ENCODE peak calls at places on chromosome 13, in five cellular contexts. G, N, L, P and S are unnamed samples.

GRCh38 chr13:28421674-28422410 is 73.1 kb downstream of the FLT1 start:
- DNase-seq in G (no peak), N (no peak), L (no peak), P (no peak), S (no peak)

GRCh38 chr13:39419866-39420265 is 183.1 kb downstream of the LHFPL6 start:
- DNase-seq in G (no peak), N (no peak), L (no peak), P (no peak), S (no peak)

GRCh38 chr13:25752957-25753540 is 298.8 kb downstream of the SHISA2 start:
- DNase-seq in G (no peak), N (no peak), L (peak), P (peak), S (no peak)

GRCh38 chr13:23610966-23611486 is 40.8 kb downstream of the TNFRSF19 start:
- DNase-seq in G (no peak), N (no peak), L (no peak), P (peak), S (no peak)

GRCh38 chr13:22161871-22162270 is 491.0 kb downstream of the FGF9 start:
- DNase-seq in G (no peak), N (no peak), L (no peak), P (no peak), S (no peak)

GRCh38 chr13:69857188-69857821 is 250.3 kb upstream of the ATXN8OS start:
- DNase-seq in G (no peak), N (no peak), L (peak), P (peak), S (peak)

GRCh38 chr13:65940720-65941119 is 1289.4 kb downstream of the PCDH9 start:
- DNase-seq in G (no peak), N (no peak), L (no peak), P (no peak), S (no peak)

GRCh38 chr13:79673993-79674377 is 193.0 kb downstream of the NDFIP2 start:
- DNase-seq in G (no peak), N (no peak), L (no peak), P (no peak), S (no peak)

GRCh38 chr13:33146843-33147611 is 130.8 kb downstream of the KL start:
- DNase-seq in G (peak), N (no peak), L (no peak), P (no peak), S (no peak)

GRCh38 chr13:106382569-106382968 is 152.9 kb downstream of the EFNB2 start:
- DNase-seq in G (no peak), N (no peak), L (no peak), P (no peak), S (no peak)